ENCODE peak calls at places on chromosomes 2 and 18, in four cellular contexts. One of them, this sample, is unnamed.

GRCh38 chr2:52558265-52558664 is 1209.3 kb upstream of the CHAC2 start:
- DNase-seq in transverse colon: no peak
- DNase-seq in CD8-positive, alpha-beta T cell: no peak
- DNase-seq in pancreas: no peak
- DNase-seq in this sample: no peak

GRCh38 chr2:100070078-100070477 is 72.3 kb downstream of the AFF3 start:
- DNase-seq in CD8-positive, alpha-beta T cell: no peak
- DNase-seq in pancreas: no peak
- DNase-seq in transverse colon: no peak
- DNase-seq in this sample: no peak

GRCh38 chr18:49100226-49100968 is 149.6 kb upstream of the SMAD7 start:
- DNase-seq in pancreas: no peak
- DNase-seq in transverse colon: no peak
- DNase-seq in CD8-positive, alpha-beta T cell: no peak
- DNase-seq in this sample: no peak

GRCh38 chr2:55109219-55109891 is 59.1 kb upstream of the RTN4 start:
- DNase-seq in CD8-positive, alpha-beta T cell: no peak
- DNase-seq in transverse colon: peak
- DNase-seq in pancreas: peak
- DNase-seq in this sample: no peak

GRCh38 chr18:28159055-28159454 is 17.9 kb downstream of the CDH2 start:
- DNase-seq in transverse colon: no peak
- DNase-seq in pancreas: no peak
- DNase-seq in CD8-positive, alpha-beta T cell: no peak
- DNase-seq in this sample: no peak

GRCh38 chr2:181886192-181886591 is 5.3 kb upstream of the ITPRID2 start:
- DNase-seq in CD8-positive, alpha-beta T cell: no peak
- DNase-seq in transverse colon: no peak
- DNase-seq in pancreas: no peak
- DNase-seq in this sample: no peak

GRCh38 chr18:75592527-75592926 is 165.0 kb upstream of the SMIM21 start:
- DNase-seq in pancreas: no peak
- DNase-seq in CD8-positive, alpha-beta T cell: no peak
- DNase-seq in transverse colon: no peak
- DNase-seq in this sample: no peak

GRCh38 chr2:41657231-41657630 is 390.6 kb upstream of the PKDCC start:
- DNase-seq in transverse colon: no peak
- DNase-seq in pancreas: no peak
- DNase-seq in CD8-positive, alpha-beta T cell: no peak
- DNase-seq in this sample: no peak

GRCh38 chr2:149449017-149449416 is 118.6 kb downstream of the LYPD6 start:
- DNase-seq in transverse colon: no peak
- DNase-seq in CD8-positive, alpha-beta T cell: no peak
- DNase-seq in pancreas: no peak
- DNase-seq in this sample: no peak

GRCh38 chr2:96553176-96553956 is 16.8 kb downstream of the ARID5A start:
- DNase-seq in pancreas: no peak
- DNase-seq in CD8-positive, alpha-beta T cell: no peak
- DNase-seq in transverse colon: no peak
- DNase-seq in this sample: no peak

GRCh38 chr2:37315364-37315763 is 9.3 kb downstream of the PRKD3 start:
- DNase-seq in CD8-positive, alpha-beta T cell: no peak
- DNase-seq in transverse colon: no peak
- DNase-seq in pancreas: no peak
- DNase-seq in this sample: no peak

GRCh38 chr2:129733579-129733978 is 245.9 kb upstream of the RAB6C start:
- DNase-seq in pancreas: no peak
- DNase-seq in transverse colon: no peak
- DNase-seq in CD8-positive, alpha-beta T cell: no peak
- DNase-seq in this sample: no peak

GRCh38 chr2:121398853-121399252 is 113.9 kb upstream of the TFCP2L1 start:
- DNase-seq in pancreas: no peak
- DNase-seq in transverse colon: no peak
- DNase-seq in CD8-positive, alpha-beta T cell: no peak
- DNase-seq in this sample: no peak

GRCh38 chr2:230939691-230940475 is 14.8 kb upstream of the GPR55 start:
- DNase-seq in pancreas: no peak
- DNase-seq in CD8-positive, alpha-beta T cell: peak
- DNase-seq in transverse colon: no peak
- DNase-seq in this sample: no peak

GRCh38 chr18:28366667-28367066 is 189.7 kb upstream of the CDH2 start:
- DNase-seq in transverse colon: no peak
- DNase-seq in CD8-positive, alpha-beta T cell: no peak
- DNase-seq in pancreas: no peak
- DNase-seq in this sample: no peak

GRCh38 chr18:3960142-3960541 is 495.0 kb downstream of the DLGAP1 start:
- DNase-seq in transverse colon: no peak
- DNase-seq in CD8-positive, alpha-beta T cell: no peak
- DNase-seq in pancreas: no peak
- DNase-seq in this sample: no peak

GRCh38 chr2:135745545-135745944 is 3.9 kb downstream of the UBXN4 start:
- DNase-seq in CD8-positive, alpha-beta T cell: no peak
- DNase-seq in transverse colon: no peak
- DNase-seq in pancreas: no peak
- DNase-seq in this sample: no peak

GRCh38 chr2:41896186-41896846 is 151.5 kb upstream of the PKDCC start:
- DNase-seq in transverse colon: peak
- DNase-seq in pancreas: no peak
- DNase-seq in CD8-positive, alpha-beta T cell: peak
- DNase-seq in this sample: no peak

GRCh38 chr2:239226677-239227076 is 174.1 kb downstream of the HDAC4 start:
- DNase-seq in pancreas: no peak
- DNase-seq in transverse colon: no peak
- DNase-seq in CD8-positive, alpha-beta T cell: no peak
- DNase-seq in this sample: no peak

GRCh38 chr2:40192864-40193669 is 258.8 kb downstream of the SLC8A1 start:
- DNase-seq in pancreas: no peak
- DNase-seq in transverse colon: no peak
- DNase-seq in CD8-positive, alpha-beta T cell: no peak
- DNase-seq in this sample: no peak

GRCh38 chr2:217981084-217981730 is 21.6 kb downstream of the TNS1 start:
- DNase-seq in transverse colon: no peak
- DNase-seq in pancreas: no peak
- DNase-seq in CD8-positive, alpha-beta T cell: no peak
- DNase-seq in this sample: no peak

GRCh38 chr2:71821856-71822255 is 325.8 kb downstream of the CYP26B1 start:
- DNase-seq in pancreas: no peak
- DNase-seq in CD8-positive, alpha-beta T cell: no peak
- DNase-seq in transverse colon: no peak
- DNase-seq in this sample: no peak

GRCh38 chr2:45610281-45611019 is 617 bp downstream of the SRBD1 start:
- DNase-seq in pancreas: peak
- DNase-seq in CD8-positive, alpha-beta T cell: peak
- DNase-seq in transverse colon: peak
- DNase-seq in this sample: peak
- TF ChIP-seq CTCF in pancreas: no peak
- TF ChIP-seq CTCF in CD8-positive, alpha-beta T cell: no peak
- TF ChIP-seq CTCF in transverse colon: no peak
- TF ChIP-seq CTCF in this sample: peak

GRCh38 chr2:95034221-95034620 is 8.7 kb downstream of the MAL start:
- DNase-seq in transverse colon: no peak
- DNase-seq in pancreas: no peak
- DNase-seq in CD8-positive, alpha-beta T cell: no peak
- DNase-seq in this sample: no peak
- H3K27ac ChIP-seq in transverse colon: no peak
- H3K27ac ChIP-seq in pancreas: no peak
- H3K27ac ChIP-seq in CD8-positive, alpha-beta T cell: no peak
- H3K27ac ChIP-seq in this sample: peak

GRCh38 chr18:8816805-8817204 is 111.4 kb downstream of the MTCL1 start:
- DNase-seq in transverse colon: no peak
- DNase-seq in pancreas: no peak
- DNase-seq in CD8-positive, alpha-beta T cell: no peak
- DNase-seq in this sample: no peak
- TF ChIP-seq CTCF in transverse colon: no peak
- TF ChIP-seq CTCF in pancreas: no peak
- TF ChIP-seq CTCF in CD8-positive, alpha-beta T cell: no peak
- TF ChIP-seq CTCF in this sample: no peak

DNA sequence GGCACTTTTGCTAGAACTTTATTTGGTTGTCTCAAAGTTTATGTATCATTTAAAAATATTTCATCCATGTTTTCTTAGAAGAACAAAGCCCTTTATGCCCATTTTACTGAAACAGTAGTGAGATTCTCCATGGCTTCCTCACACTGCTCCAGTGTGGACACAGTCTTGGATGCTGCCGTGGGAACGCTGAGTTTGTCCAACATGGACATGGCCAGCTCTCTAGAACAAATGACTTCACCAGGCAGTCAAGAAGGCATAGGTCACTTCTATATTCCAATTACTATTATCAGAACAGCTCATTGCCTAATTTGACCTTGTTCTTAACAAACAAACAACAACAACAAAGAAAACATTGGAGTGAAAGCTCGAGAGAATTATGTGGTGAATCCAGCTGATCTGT is 414.1 kb upstream of the ID2 start:
- DNase-seq in pancreas: no peak
- DNase-seq in CD8-positive, alpha-beta T cell: no peak
- DNase-seq in transverse colon: no peak
- DNase-seq in this sample: no peak
- H3K27ac ChIP-seq in pancreas: no peak
- H3K27ac ChIP-seq in CD8-positive, alpha-beta T cell: no peak
- H3K27ac ChIP-seq in transverse colon: no peak
- H3K27ac ChIP-seq in this sample: no peak

DNA sequence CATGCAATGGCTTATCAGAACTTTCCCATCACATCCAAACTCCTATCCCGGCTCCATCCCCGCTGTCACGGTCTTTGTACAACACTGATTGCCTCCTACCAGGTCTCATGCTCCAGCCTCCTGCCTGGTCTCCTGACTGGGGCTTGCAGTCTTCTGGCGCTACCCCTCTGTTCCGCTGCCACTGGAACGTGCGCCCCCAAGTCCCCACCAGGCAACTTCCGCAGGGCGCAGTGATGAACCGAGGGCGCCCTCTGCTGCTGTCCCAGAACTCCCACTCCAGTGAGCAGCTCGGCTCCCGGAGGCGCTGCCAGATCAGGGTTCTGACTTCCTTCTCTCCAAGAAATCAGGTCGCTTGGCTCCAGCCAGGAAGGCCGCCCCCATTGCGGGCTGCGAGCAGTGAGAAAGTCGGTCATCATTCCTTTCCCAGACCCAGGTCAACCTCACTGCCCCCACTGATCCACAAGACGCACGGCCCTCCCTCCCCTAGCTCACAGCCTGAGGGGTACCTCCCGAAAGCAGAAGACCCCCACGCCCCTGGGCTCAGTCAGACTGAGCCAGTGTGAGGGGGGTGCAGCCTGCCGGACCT is 43.9 kb upstream of the RAB11FIP5 start:
- DNase-seq in transverse colon: peak
- DNase-seq in pancreas: peak
- DNase-seq in CD8-positive, alpha-beta T cell: peak
- DNase-seq in this sample: peak
- TF ChIP-seq CTCF in transverse colon: peak
- TF ChIP-seq CTCF in pancreas: peak
- TF ChIP-seq CTCF in CD8-positive, alpha-beta T cell: no peak
- TF ChIP-seq CTCF in this sample: peak

GRCh38 chr18:58455318-58455950 is 173.5 kb downstream of the ALPK2 start:
- DNase-seq in pancreas: peak
- DNase-seq in CD8-positive, alpha-beta T cell: no peak
- DNase-seq in transverse colon: no peak
- DNase-seq in this sample: no peak
- H3K27ac ChIP-seq in pancreas: no peak
- H3K27ac ChIP-seq in CD8-positive, alpha-beta T cell: no peak
- H3K27ac ChIP-seq in transverse colon: peak
- H3K27ac ChIP-seq in this sample: no peak